ENCODE peak calls at places on chromosomes 5 and 9, in six cellular contexts. U is lung microvascular endothelial cell, J is NCI-H1930, E is neural crest cell, X is aorta, M is renal cortical epithelial cell. L is an unnamed sample.

GRCh38 chr5:170504598-170505266 is 912 bp downstream of the KCNIP1 start:
- DNase-seq in M (no peak), U (no peak), J (no peak), X (no peak), E (no peak), L (no peak)

GRCh38 chr9:109124089-109124488 is 4.3 kb upstream of the TMEM245 start:
- DNase-seq in X (no peak), J (no peak), E (no peak), M (no peak), U (no peak), L (no peak)

GRCh38 chr5:145554399-145554798 is 280.7 kb downstream of the PRELID2 start:
- DNase-seq in E (no peak), X (no peak), M (peak), U (peak), J (no peak), L (no peak)

GRCh38 chr5:59007460-59008063 is 424.7 kb downstream of the RAB3C start:
- DNase-seq in E (no peak), M (peak), X (no peak), J (no peak), U (peak), L (peak)

GRCh38 chr9:98530275-98530674 is 178.5 kb downstream of the GABBR2 start:
- DNase-seq in E (no peak), M (no peak), U (no peak), X (no peak), J (no peak), L (no peak)

GRCh38 chr5:65482727-65483473 is 1.2 kb upstream of the ADAMTS6 start:
- DNase-seq in J (no peak), E (no peak), M (peak), X (no peak), U (peak), L (peak)

GRCh38 chr5:123099514-123100151 is 10.6 kb downstream of the PRDM6 start:
- DNase-seq in M (no peak), J (no peak), U (no peak), X (no peak), E (peak), L (no peak)

GRCh38 chr5:160271396-160271795 is 41.0 kb downstream of the CCNJL start:
- DNase-seq in E (no peak), U (peak), X (no peak), M (peak), J (no peak), L (no peak)

GRCh38 chr9:121369595-121370265 is at the start of gene STOM:
- DNase-seq in U (peak), E (no peak), J (no peak), X (peak), M (peak), L (no peak)

GRCh38 chr5:56501949-56502557 is 268.9 kb upstream of the ANKRD55 start:
- DNase-seq in U (no peak), M (no peak), E (no peak), J (no peak), X (no peak), L (no peak)

GRCh38 chr9:89022071-89022721 is 30.9 kb downstream of the S1PR3 start:
- DNase-seq in U (no peak), E (no peak), M (peak), J (no peak), X (no peak), L (no peak)

GRCh38 chr5:133294380-133294779 is 242.6 kb downstream of the HSPA4 start:
- DNase-seq in J (no peak), X (no peak), U (no peak), M (no peak), E (no peak), L (no peak)

GRCh38 chr5:109805882-109806281 is 116.2 kb downstream of the MAN2A1 start:
- DNase-seq in J (no peak), E (no peak), U (no peak), M (peak), X (no peak), L (no peak)

GRCh38 chr9:94936411-94936810 is 209.9 kb downstream of the AOPEP start:
- DNase-seq in M (no peak), J (no peak), X (no peak), E (no peak), U (no peak), L (no peak)

GRCh38 chr9:78236511-78236950 is 656 bp downstream of the CEP78 start:
- DNase-seq in M (no peak), J (no peak), X (no peak), U (no peak), E (no peak), L (no peak)

GRCh38 chr9:4750021-4750673 is 9.1 kb upstream of the AK3 start:
- DNase-seq in M (peak), J (no peak), X (no peak), E (no peak), U (peak), L (peak)

L was measured in SK-N-DZ.